ENCODE peak calls at places on chromosomes 7 and 10, in four cellular contexts. P is cardiac muscle cell, J is HFFc6, T is fibroblast of pulmonary artery. U is an unnamed sample.

GRCh38 chr10:120963053-120963533 is 111.9 kb downstream of the WDR11 start:
- DNase-seq in P (no peak), T (no peak), J (no peak), U (no peak)

GRCh38 chr10:132540456-132540855 is 2.9 kb downstream of the INPP5A start:
- DNase-seq in J (peak), P (peak), T (peak), U (no peak)

GRCh38 chr7:28573751-28574295 is 161.5 kb downstream of the CREB5 start:
- DNase-seq in J (no peak), T (peak), P (peak), U (no peak)

GRCh38 chr7:47795631-47796030 is 152.6 kb downstream of the PKD1L1 start:
- DNase-seq in J (peak), P (peak), T (peak), U (no peak)

GRCh38 chr10:120978589-120979252 is 127.6 kb downstream of the WDR11 start:
- DNase-seq in T (no peak), P (peak), J (peak), U (no peak)

GRCh38 chr10:11011966-11012365 is 5.7 kb upstream of the CELF2 start:
- DNase-seq in P (no peak), T (no peak), J (no peak), U (no peak)

GRCh38 chr7:151876112-151876898 is 610 bp downstream of the PRKAG2 start:
- DNase-seq in T (peak), P (peak), J (no peak), U (peak)

GRCh38 chr7:135620980-135621850 is 41.1 kb upstream of the STMP1 start:
- DNase-seq in T (peak), J (peak), P (peak), U (peak)

GRCh38 chr10:72611783-72612182 is 14.1 kb downstream of the MICU1 start:
- DNase-seq in J (no peak), P (peak), T (peak), U (no peak)

GRCh38 chr7:37211097-37211496 is 237.6 kb downstream of the ELMO1 start:
- DNase-seq in P (peak), J (peak), T (peak), U (no peak)

GRCh38 chr7:124686543-124687161 is 78.9 kb downstream of the GPR37 start:
- DNase-seq in P (no peak), J (no peak), T (no peak), U (no peak)

GRCh38 chr10:18594574-18595156 is 56.7 kb downstream of the NSUN6 start:
- DNase-seq in P (no peak), J (peak), T (no peak), U (no peak)

GRCh38 chr10:82150123-82150900 is 275.3 kb downstream of the NRG3 start:
- DNase-seq in T (peak), P (peak), J (no peak), U (peak)

GRCh38 chr10:16989826-16990293 is 139.8 kb downstream of the CUBN start:
- DNase-seq in T (no peak), P (no peak), J (peak), U (no peak)

GRCh38 chr10:61066661-61067353 is 122.8 kb upstream of the RHOBTB1 start:
- DNase-seq in P (no peak), J (no peak), T (no peak), U (no peak)

GRCh38 chr10:16521311-16522016 is at the start of gene C1QL3:
- DNase-seq in J (no peak), P (peak), T (peak), U (peak)

GRCh38 chr7:24734306-24734705 is 23.0 kb downstream of the GSDME start:
- DNase-seq in J (peak), P (peak), T (peak), U (no peak)

GRCh38 chr10:66822801-66823200 is 103.0 kb upstream of the LRRTM3 start:
- DNase-seq in P (no peak), T (no peak), J (no peak), U (no peak)

GRCh38 chr7:156155988-156156733 is 343.9 kb upstream of the SHH start:
- DNase-seq in P (no peak), J (no peak), T (no peak), U (no peak)

GRCh38 chr7:27192546-27193334 is 7.2 kb downstream of the HOXA13 start:
- DNase-seq in P (no peak), T (no peak), J (peak), U (peak)

GRCh38 chr7:103773726-103774125 is 215.7 kb downstream of the RELN start:
- DNase-seq in J (no peak), P (no peak), T (no peak), U (no peak)

GRCh38 chr10:116671274-116671926 is 50.6 kb downstream of the PNLIPRP2 start:
- DNase-seq in P (peak), J (peak), T (peak), U (no peak)

GRCh38 chr10:132520147-132520811 is 17.3 kb upstream of the INPP5A start:
- DNase-seq in P (peak), T (peak), J (peak), U (peak)

GRCh38 chr10:3960496-3960895 is 175.5 kb upstream of the KLF6 start:
- DNase-seq in T (no peak), J (no peak), P (no peak), U (no peak)

GRCh38 chr10:124267231-124267885 is 151.4 kb downstream of the OAT start:
- DNase-seq in J (peak), P (peak), T (peak), U (no peak)

GRCh38 chr10:101959349-101959916 is 96.5 kb downstream of the ARMH3 start:
- DNase-seq in T (no peak), J (no peak), P (no peak), U (no peak)

GRCh38 chr7:5596896-5597246 is 173.2 kb upstream of the TNRC18 start:
- DNase-seq in P (no peak), T (no peak), J (no peak), U (no peak)

GRCh38 chr10:70053896-70054641 is 1.4 kb downstream of the MACROH2A2 start:
- DNase-seq in P (no peak), J (no peak), T (peak), U (no peak)

GRCh38 chr10:74432841-74433594 is 282.0 kb downstream of the ADK start:
- DNase-seq in P (peak), T (peak), J (peak), U (no peak)

GRCh38 chr10:55374917-55375316 is 573.9 kb upstream of the PCDH15 start:
- DNase-seq in P (no peak), T (peak), J (no peak), U (no peak)

GRCh38 chr7:117171106-117171505 is 151.8 kb downstream of the WNT2 start:
- DNase-seq in T (no peak), J (no peak), P (no peak), U (no peak)

GRCh38 chr10:34171957-34172527 is 643.1 kb downstream of the PARD3 start:
- DNase-seq in J (peak), T (no peak), P (peak), U (no peak)

GRCh38 chr10:100993986-100994708 is 5.5 kb upstream of the LZTS2 start:
- DNase-seq in P (peak), J (peak), T (peak), U (no peak)

GRCh38 chr10:110456046-110456445 is 41.7 kb upstream of the DUSP5 start:
- DNase-seq in J (no peak), P (no peak), T (no peak), U (no peak)

GRCh38 chr7:16356241-16356958 is 64.9 kb downstream of the CRPPA start:
- DNase-seq in T (peak), P (peak), J (peak), U (no peak)

GRCh38 chr10:2948127-2948854 is 119.1 kb upstream of the PFKP start:
- DNase-seq in T (no peak), P (no peak), J (no peak), U (peak)

GRCh38 chr7:46908770-46909169 is 673.1 kb downstream of the TNS3 start:
- DNase-seq in P (peak), T (peak), J (peak), U (no peak)

GRCh38 chr10:114486938-114487814 is 82.9 kb upstream of the AFAP1L2 start:
- DNase-seq in P (no peak), J (no peak), T (no peak), U (no peak)
- TF ChIP-seq CTCF in P (no peak), J (peak), T (no peak), U (no peak)

DNA sequence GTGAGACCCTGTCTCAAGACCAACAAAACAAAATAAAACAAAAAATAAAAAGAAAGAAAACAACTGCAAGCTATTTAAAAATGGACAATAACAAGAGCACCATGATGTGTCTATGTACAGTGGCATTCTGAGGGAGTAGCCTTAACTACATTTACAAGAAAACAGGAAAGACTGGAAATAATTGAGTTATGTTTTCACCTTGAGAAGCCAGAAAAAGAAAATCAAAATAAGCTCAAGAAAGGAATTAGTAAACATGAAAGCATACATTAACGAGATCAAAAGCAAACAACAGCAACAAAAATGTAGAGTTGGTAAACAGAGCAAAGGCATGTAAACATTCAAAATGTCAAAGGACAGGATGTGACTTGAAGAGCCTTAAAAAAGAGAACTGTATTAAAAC is 36.7 kb downstream of the TEX36 start:
- DNase-seq in T (no peak), J (no peak), P (no peak), U (no peak)
- TF ChIP-seq CTCF in T (no peak), J (no peak), P (no peak), U (no peak)

GRCh38 chr10:97539523-97540200 is 32.9 kb upstream of the ANKRD2 start:
- DNase-seq in P (peak), J (peak), T (peak), U (no peak)
- TF ChIP-seq CTCF in P (peak), J (peak), T (peak), U (no peak)

GRCh38 chr10:35375091-35375765 is 38.9 kb downstream of the CCNY start:
- DNase-seq in J (no peak), T (peak), P (peak), U (no peak)
- TF ChIP-seq CTCF in J (peak), T (peak), P (no peak), U (no peak)

GRCh38 chr7:73963252-73963822 is 64.6 kb upstream of the ELN start:
- DNase-seq in J (no peak), P (no peak), T (no peak), U (no peak)
- TF ChIP-seq CTCF in J (no peak), P (no peak), T (no peak), U (no peak)

DNA sequence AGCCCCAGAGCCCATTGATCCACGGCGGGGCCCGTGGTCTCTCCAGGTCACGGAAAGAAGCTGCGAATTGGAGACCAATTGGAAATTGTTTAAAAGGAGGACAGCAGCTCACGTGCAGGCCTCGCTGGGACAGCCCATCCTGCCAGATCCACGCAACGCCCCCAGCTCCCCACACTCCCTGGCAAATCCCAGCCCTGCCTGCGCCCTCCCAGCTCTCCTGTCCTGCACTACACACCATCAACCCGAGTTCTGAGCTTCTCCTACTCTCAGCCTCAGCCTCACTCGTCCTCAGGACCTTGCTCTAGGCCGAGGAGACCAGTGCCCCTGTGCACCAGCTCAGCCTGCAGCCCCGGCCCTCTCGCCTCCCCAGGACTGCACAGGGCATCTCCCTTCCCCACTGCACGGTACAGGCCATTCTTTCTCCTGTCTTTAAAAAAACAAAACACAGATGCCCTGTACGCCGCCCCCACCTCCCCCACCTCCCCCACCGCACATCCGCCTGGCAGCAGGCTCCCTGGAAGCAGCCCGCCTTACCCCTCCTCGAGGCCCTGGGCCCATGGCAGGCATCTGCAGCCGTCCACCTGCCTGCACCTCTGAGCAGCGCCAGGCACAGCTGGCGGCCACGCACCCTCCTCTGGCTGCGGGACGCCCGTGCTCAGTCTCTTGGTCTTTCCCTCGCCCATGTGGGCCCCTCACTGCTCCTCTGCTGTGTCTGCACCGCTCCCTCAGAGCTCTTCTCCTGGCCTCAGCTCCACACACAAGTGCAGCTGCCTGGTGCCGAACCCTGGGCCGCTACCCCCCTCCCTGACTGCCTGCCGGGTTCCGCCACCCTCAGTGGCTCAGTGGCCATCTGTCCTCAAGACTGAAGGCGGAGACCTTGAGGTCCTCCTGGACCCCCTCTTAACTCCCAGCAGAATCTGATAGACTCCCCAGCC is 48.5 kb upstream of the SUN1 start:
- DNase-seq in P (no peak), J (no peak), T (no peak), U (no peak)
- TF ChIP-seq CTCF in P (no peak), J (no peak), T (no peak), U (no peak)

U was measured in GM13977.